ENCODE peak calls at places on chromosomes 3 and 15, in nine cellular contexts. D is endodermal cell; N is NCI-H1092 treated with DMSO at 0.1 percent for 48 hours; Q is T-helper 2 cell; M is transverse colon; Y is HTR-8/SVneo; K is IMR-90; W is activated CD8-positive, alpha-beta T cell treated with anti-CD3 and anti-CD28 coated beads for 36 hours; U is mammary epithelial cell. H is an unnamed sample.

GRCh38 chr3:62554264-62554799 is 181.0 kb upstream of the FEZF2 start:
- DNase-seq in U (no peak), N (no peak), M (no peak), W (no peak), K (no peak), Q (peak), D (peak), Y (no peak), H (no peak)

GRCh38 chr3:97793415-97794019 is 28.3 kb upstream of the CRYBG3 start:
- DNase-seq in Q (peak), U (peak), Y (peak), K (peak), W (peak), D (no peak), N (peak), M (no peak), H (no peak)

GRCh38 chr15:92843326-92843725 is 56.8 kb upstream of the CHD2 start:
- DNase-seq in Y (no peak), D (no peak), M (no peak), Q (no peak), U (no peak), W (no peak), K (no peak), N (no peak), H (no peak)

GRCh38 chr3:11567516-11568467 is 75.9 kb downstream of the VGLL4 start:
- DNase-seq in D (no peak), W (peak), M (no peak), N (no peak), K (peak), Y (peak), Q (no peak), U (peak), H (no peak)

GRCh38 chr15:40280260-40281056 is 2.4 kb downstream of the ANKRD63 start:
- DNase-seq in Q (no peak), U (no peak), K (no peak), W (no peak), D (peak), M (no peak), N (no peak), Y (no peak), H (no peak)

GRCh38 chr3:13219077-13219901 is 146.1 kb upstream of the IQSEC1 start:
- DNase-seq in U (no peak), Y (no peak), N (no peak), M (no peak), W (no peak), Q (no peak), K (no peak), D (no peak), H (no peak)

GRCh38 chr3:153313307-153313945 is 151.4 kb downstream of the RAP2B start:
- DNase-seq in U (peak), N (no peak), M (no peak), W (no peak), K (peak), Q (no peak), D (no peak), Y (peak), H (no peak)

GRCh38 chr15:63596666-63597032 is 538 bp upstream of the FBXL22 start:
- DNase-seq in K (no peak), D (no peak), N (no peak), M (no peak), Y (no peak), U (no peak), Q (no peak), W (no peak), H (no peak)

GRCh38 chr3:120177151-120177550 is 82.9 kb upstream of the GSK3B start:
- DNase-seq in M (no peak), K (peak), N (peak), W (no peak), Q (no peak), D (peak), U (peak), Y (peak), H (no peak)

GRCh38 chr3:73056365-73057150 is 4.9 kb upstream of the EBLN2 start:
- DNase-seq in D (no peak), Q (peak), W (no peak), K (peak), N (peak), M (no peak), U (peak), Y (peak), H (no peak)

GRCh38 chr3:57120040-57120802 is 44.9 kb downstream of the IL17RD start:
- DNase-seq in Q (no peak), M (no peak), U (no peak), K (no peak), N (no peak), D (no peak), Y (no peak), W (no peak), H (no peak)

GRCh38 chr3:129226374-129226773 is 23.0 kb upstream of the COPG1 start:
- DNase-seq in N (no peak), Q (peak), K (peak), W (no peak), M (peak), U (peak), D (no peak), Y (peak), H (peak)

GRCh38 chr15:39624806-39625205 is 43.9 kb downstream of the THBS1 start:
- DNase-seq in N (no peak), D (no peak), M (peak), U (peak), Y (peak), W (peak), K (peak), Q (peak), H (no peak)

GRCh38 chr3:169668957-169669681 is 5.6 kb upstream of the MECOM start:
- DNase-seq in Y (peak), M (peak), U (peak), D (peak), N (peak), K (peak), Q (peak), W (peak), H (peak)

GRCh38 chr3:191329654-191330308 is 545 bp downstream of the UTS2B start:
- DNase-seq in D (peak), W (peak), K (peak), U (peak), Q (peak), N (peak), M (peak), Y (peak), H (no peak)

GRCh38 chr15:68298882-68299381 is 21.4 kb downstream of the FEM1B start:
- DNase-seq in M (no peak), N (no peak), W (peak), U (no peak), Q (peak), D (no peak), K (no peak), Y (no peak), H (no peak)

GRCh38 chr3:126849768-126850167 is 133.1 kb upstream of the PLXNA1 start:
- DNase-seq in M (no peak), U (no peak), D (no peak), Y (no peak), W (no peak), Q (no peak), K (no peak), N (no peak), H (no peak)

GRCh38 chr3:59266551-59266950 is 216.7 kb upstream of the CFAP20DC start:
- DNase-seq in Q (no peak), K (peak), W (peak), Y (no peak), D (no peak), M (no peak), N (no peak), U (peak), H (no peak)

GRCh38 chr3:110174908-110175307 is 837.6 kb upstream of the DPPA4 start:
- DNase-seq in M (no peak), Q (no peak), D (no peak), Y (no peak), K (peak), N (no peak), U (no peak), W (no peak), H (no peak)

GRCh38 chr3:44030690-44031344 is 210.9 kb upstream of the TOPAZ1 start:
- DNase-seq in W (no peak), D (no peak), M (no peak), N (peak), U (no peak), K (no peak), Y (no peak), Q (no peak), H (no peak)

GRCh38 chr3:121574449-121574848 is 6.7 kb downstream of the ARGFX start:
- DNase-seq in Y (no peak), U (peak), W (no peak), K (peak), N (no peak), M (peak), Q (no peak), D (peak), H (no peak)

GRCh38 chr3:129618901-129619671 is 12.6 kb upstream of the PLXND1 start:
- DNase-seq in K (no peak), N (no peak), D (no peak), W (no peak), M (no peak), Y (no peak), U (no peak), Q (no peak), H (no peak)

GRCh38 chr15:29040367-29040745 is 154.6 kb downstream of the APBA2 start:
- DNase-seq in U (no peak), D (no peak), W (no peak), M (no peak), N (no peak), Q (no peak), K (peak), Y (no peak), H (no peak)

GRCh38 chr15:67142142-67143092 is 77.0 kb downstream of the SMAD3 start:
- DNase-seq in Y (peak), D (peak), Q (no peak), K (peak), M (no peak), U (no peak), N (no peak), W (no peak), H (no peak)

GRCh38 chr3:125367403-125368230 is 7.5 kb downstream of the ZNF148 start:
- DNase-seq in N (no peak), M (no peak), Q (no peak), K (peak), U (no peak), D (no peak), W (no peak), Y (no peak), H (no peak)

GRCh38 chr3:30315452-30315851 is 290.9 kb upstream of the TGFBR2 start:
- DNase-seq in Q (no peak), D (no peak), M (no peak), W (no peak), K (peak), U (no peak), N (no peak), Y (no peak), H (no peak)

GRCh38 chr3:51937014-51937413 is 4.7 kb downstream of the RRP9 start:
- DNase-seq in U (no peak), Q (no peak), D (no peak), W (no peak), K (peak), N (no peak), Y (no peak), M (no peak), H (no peak)

GRCh38 chr3:73600293-73600938 is 24.3 kb downstream of the PDZRN3 start:
- DNase-seq in D (no peak), W (no peak), M (no peak), Y (no peak), K (peak), U (no peak), N (no peak), Q (no peak), H (no peak)

GRCh38 chr3:109685084-109686079 is 348.0 kb upstream of the DPPA4 start:
- DNase-seq in Y (peak), Q (no peak), U (peak), W (no peak), N (no peak), M (peak), K (peak), D (no peak), H (no peak)

GRCh38 chr3:69342074-69342473 is 43.8 kb downstream of the FRMD4B start:
- DNase-seq in W (no peak), M (no peak), Q (no peak), U (no peak), D (no peak), K (no peak), Y (no peak), N (no peak), H (no peak)

GRCh38 chr15:56765252-56765651 is 31.9 kb upstream of the ZNF280D start:
- DNase-seq in K (peak), W (no peak), Y (peak), N (no peak), D (no peak), M (no peak), U (peak), Q (peak), H (no peak)